ENCODE peak calls at places on chromosomes 16 and 17, in nine cellular contexts. W is epithelial cell of esophagus; M is effector memory CD4-positive, alpha-beta T cell; S is effector CD4-positive, alpha-beta T cell; B is glutamatergic neuron; H is fibroblast of mammary gland; F is BJ; K is T-helper 1 cell; P is GM13976. I is an unnamed sample.

GRCh38 chr16:72371307-72372081 is 199.5 kb upstream of the PMFBP1 start:
- DNase-seq in W (peak), M (no peak), S (no peak), B (no peak), H (peak), F (peak), K (no peak), P (no peak), I (no peak)

GRCh38 chr16:1701216-1701878 is 4.6 kb upstream of the MAPK8IP3 start:
- DNase-seq in W (peak), M (no peak), S (no peak), B (no peak), H (no peak), F (no peak), K (no peak), P (no peak), I (no peak)

GRCh38 chr17:8740486-8740885 is 4.2 kb downstream of the CCDC42 start:
- DNase-seq in W (no peak), M (peak), S (peak), B (no peak), H (no peak), F (no peak), K (peak), P (no peak), I (peak)

GRCh38 chr16:22641030-22641671 is 130.5 kb downstream of the NPIPB5 start:
- DNase-seq in W (peak), M (no peak), S (no peak), B (no peak), H (peak), F (no peak), K (no peak), P (no peak), I (no peak)

GRCh38 chr17:2377659-2378058 is 23.2 kb downstream of the MNT start:
- DNase-seq in W (no peak), M (no peak), S (no peak), B (no peak), H (no peak), F (no peak), K (no peak), P (no peak), I (no peak)

GRCh38 chr16:55297062-55297909 is 26.7 kb upstream of the IRX6 start:
- DNase-seq in W (peak), M (no peak), S (no peak), B (no peak), H (peak), F (no peak), K (no peak), P (no peak), I (no peak)

GRCh38 chr17:17783825-17784598 is 52.8 kb downstream of the SREBF1 start:
- DNase-seq in W (no peak), M (no peak), S (no peak), B (peak), H (peak), F (no peak), K (no peak), P (no peak), I (peak)

GRCh38 chr16:75305364-75306101 is 54.1 kb upstream of the BCAR1 start:
- DNase-seq in W (peak), M (no peak), S (no peak), B (no peak), H (peak), F (peak), K (peak), P (peak), I (no peak)